ENCODE peak calls at places on chromosomes 1 and 21, in ten cellular contexts. Q, T, Z, U, K, J, N, B, S and E are unnamed samples.
A peak's percentile ranks its signal among the peaks of the same experiment; 100 is the strongest.

GRCh38 chr1:32706491-32706890 is 3.9 kb upstream of the SYNC start:
- DNase-seq in Q (no peak), T (no peak), Z (no peak), U (no peak), K (no peak), J (no peak), N (no peak), B (no peak), S (no peak), E (no peak)

GRCh38 chr1:29689372-29690030 is 453.2 kb downstream of the PTPRU start:
- DNase-seq in Q (no peak), T (no peak), Z (no peak), U (no peak), K (no peak), J (no peak), N (no peak), B (no peak), S (no peak), E (no peak)

GRCh38 chr21:36403713-36404112 is 18.5 kb downstream of the CHAF1B start:
- DNase-seq in Q (no peak), T (no peak), Z (no peak), U (no peak), K (no peak), J (no peak), N (no peak), B (no peak), S (no peak), E (no peak)

GRCh38 chr1:8663915-8664331 is 153.5 kb downstream of the RERE start:
- DNase-seq in Q (no peak), T (peak; percentile 54), Z (no peak), U (no peak), K (no peak), J (no peak), N (no peak), B (no peak), S (no peak), E (no peak)

GRCh38 chr1:204409111-204409510 is 2.5 kb downstream of the PPP1R15B start:
- DNase-seq in Q (no peak), T (no peak), Z (no peak), U (no peak), K (no peak), J (no peak), N (no peak), B (no peak), S (no peak), E (no peak)

GRCh38 chr1:14300991-14301703 is 297.3 kb upstream of the KAZN start:
- DNase-seq in Q (no peak), T (peak; percentile 4), Z (no peak), U (no peak), K (no peak), J (no peak), N (no peak), B (no peak), S (no peak), E (no peak)

GRCh38 chr1:244454412-244454811 is 2.7 kb upstream of the ADSS2 start:
- DNase-seq in Q (no peak), T (no peak), Z (no peak), U (no peak), K (no peak), J (no peak), N (no peak), B (no peak), S (no peak), E (no peak)

GRCh38 chr1:185720633-185721272 is 13.4 kb upstream of the HMCN1 start:
- DNase-seq in Q (peak; percentile 22), T (peak; percentile 80), Z (no peak), U (no peak), K (peak; percentile 58), J (no peak), N (peak; percentile 28), B (no peak), S (no peak), E (no peak)

GRCh38 chr1:205766038-205766437 is 9.2 kb downstream of the RAB29 start:
- DNase-seq in Q (peak; percentile 14), T (peak; percentile 21), Z (no peak), U (no peak), K (no peak), J (no peak), N (peak; percentile 34), B (no peak), S (no peak), E (no peak)

GRCh38 chr1:210647406-210648333 is 319.0 kb downstream of the HHAT start:
- DNase-seq in Q (peak; percentile 56), T (peak; percentile 43), Z (no peak), U (no peak), K (peak; percentile 38), J (no peak), N (no peak), B (no peak), S (no peak), E (no peak)

GRCh38 chr1:6198646-6199297 is 623 bp downstream of the RPL22 start:
- DNase-seq in Q (no peak), T (no peak), Z (no peak), U (no peak), K (peak; percentile 41), J (no peak), N (peak; percentile 14), B (no peak), S (no peak), E (no peak)

DNA sequence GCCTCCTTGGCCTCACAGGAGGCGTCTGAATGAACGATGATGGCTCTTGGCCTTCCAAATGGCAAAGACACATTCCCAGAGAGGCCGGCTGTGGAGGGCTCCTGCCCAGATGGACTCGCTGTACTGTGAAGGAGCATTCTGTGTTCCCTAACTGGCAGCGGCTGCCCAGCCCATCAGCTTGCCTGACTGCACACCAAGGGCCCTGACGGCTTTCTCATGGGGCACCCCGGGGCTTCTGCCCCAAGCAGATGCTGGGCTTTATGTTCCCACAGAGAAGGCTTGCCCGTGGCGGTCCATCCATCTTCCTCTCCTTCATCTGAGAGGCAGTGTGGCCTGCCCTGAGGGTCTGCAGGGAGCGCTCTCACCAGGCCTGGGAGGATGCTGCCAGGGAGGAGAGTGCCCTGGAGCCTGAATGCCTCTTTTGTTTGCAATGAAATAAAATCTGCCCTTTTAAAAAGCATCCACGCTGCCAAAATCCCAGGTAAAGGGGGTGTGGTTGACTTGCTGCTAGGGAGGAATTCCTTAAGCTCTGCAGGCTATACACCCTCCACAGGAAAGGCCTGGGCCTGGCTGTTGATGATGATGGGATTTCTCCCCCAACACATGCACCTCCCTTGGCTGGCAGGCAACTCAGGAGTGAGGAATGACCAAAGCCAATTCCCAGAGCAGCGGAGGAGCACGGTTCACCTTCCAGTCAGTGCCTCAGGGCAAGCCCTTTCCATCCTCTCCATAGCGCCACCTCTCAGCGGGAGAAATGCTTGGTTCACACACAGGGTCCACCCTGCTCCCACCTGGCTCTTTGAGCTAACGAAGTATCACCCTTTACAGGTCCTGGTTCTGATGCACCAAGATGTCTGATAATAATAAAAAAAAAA is 84.7 kb upstream of the SSX2IP start:
- DNase-seq in Q (no peak), T (no peak), Z (no peak), U (no peak), K (no peak), J (no peak), N (no peak), B (no peak), S (no peak), E (no peak)
- TF ChIP-seq CTCF in Q (no peak), T (no peak), Z (peak; percentile 49), U (no peak), K (no peak), J (no peak), N (no peak), B (no peak), S (no peak), E (no peak)

GRCh38 chr1:28579374-28579773 is 12.7 kb upstream of the RAB42 start:
- DNase-seq in Q (no peak), T (peak; percentile 19), Z (no peak), U (no peak), K (no peak), J (no peak), N (no peak), B (no peak), S (no peak), E (no peak)
- H3K4me3 ChIP-seq in Q (peak overlapping the region; percentile 96), T (peak overlapping the region; percentile 99), Z (peak overlapping the region; percentile 90), U (peak overlapping the region; percentile 74), K (peak overlapping the region; percentile 99), J (no peak overlapping the region), N (no peak overlapping the region), B (no peak overlapping the region), S (no peak overlapping the region), E (peak overlapping the region; percentile 64)

GRCh38 chr1:85025940-85026339 is 22.4 kb downstream of the MCOLN3 start:
- DNase-seq in Q (no peak), T (no peak), Z (no peak), U (no peak), K (no peak), J (no peak), N (no peak), B (no peak), S (no peak), E (no peak)

GRCh38 chr1:85027242-85027983 is 20.9 kb downstream of the MCOLN3 start:
- DNase-seq in Q (no peak), T (peak; percentile 16), Z (peak; percentile 24), U (no peak), K (no peak), J (no peak), N (no peak), B (peak; percentile 61), S (no peak), E (peak; percentile 13)

GRCh38 chr1:85022700-85023099 is 25.6 kb downstream of the MCOLN3 start:
- DNase-seq in Q (no peak), T (no peak), Z (no peak), U (no peak), K (no peak), J (no peak), N (no peak), B (no peak), S (no peak), E (no peak)

GRCh38 chr1:85019989-85020388 is 23.1 kb upstream of the MCOLN2 start:
- DNase-seq in Q (no peak), T (peak; percentile 92), Z (no peak), U (peak; percentile 89), K (no peak), J (no peak), N (no peak), B (no peak), S (no peak), E (no peak)

DNA sequence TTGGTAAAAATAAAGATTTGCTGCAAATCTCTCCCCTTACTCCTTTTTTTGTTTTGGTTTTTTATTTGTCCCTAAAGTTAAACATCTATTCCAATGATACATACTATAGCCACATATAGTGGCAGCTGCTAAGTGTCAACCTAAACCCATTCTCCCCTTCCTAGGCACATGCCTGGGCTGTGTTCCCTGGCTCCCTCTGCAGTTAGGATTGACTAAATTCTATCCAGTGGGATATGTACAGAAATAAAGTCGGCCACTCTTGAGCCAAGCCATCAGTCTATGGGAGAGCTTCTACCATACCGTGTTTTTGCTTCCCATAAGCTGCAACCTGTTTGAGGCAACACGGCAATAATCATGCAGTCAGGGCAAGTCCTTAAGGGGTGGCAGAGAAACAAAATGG is 23.6 kb downstream of the MCOLN3 start:
- DNase-seq in Q (no peak), T (no peak), Z (no peak), U (no peak), K (no peak), J (no peak), N (no peak), B (no peak), S (no peak), E (no peak)
- TF ChIP-seq CTCF in Q (no peak), T (no peak), Z (peak; percentile 55), U (no peak), K (no peak), J (no peak), N (no peak), B (no peak), S (no peak), E (no peak)

DNA sequence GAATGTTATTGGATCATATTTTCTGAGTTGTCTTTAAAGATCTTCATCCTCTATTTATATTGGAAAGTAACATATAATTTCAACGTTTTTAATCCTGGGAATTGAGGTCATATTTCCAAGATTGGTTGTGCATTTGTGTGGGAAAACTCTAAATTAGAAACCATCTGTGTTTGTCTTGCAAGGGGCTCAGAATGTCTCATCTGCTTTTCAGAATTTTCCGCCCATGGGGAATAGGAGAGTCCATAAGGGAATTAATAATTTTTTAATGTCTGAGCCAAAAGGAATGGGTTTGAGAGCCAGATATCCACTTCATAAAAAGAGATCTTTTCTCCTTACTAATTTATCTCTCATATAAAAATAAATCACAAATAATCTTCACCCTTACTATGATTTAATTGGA is 84.8 kb upstream of the MAP1LC3C start:
- DNase-seq in Q (no peak), T (no peak), Z (no peak), U (no peak), K (peak; percentile 4), J (no peak), N (no peak), B (no peak), S (no peak), E (no peak)
- H3K4me3 ChIP-seq in Q (no peak overlapping the region), T (no peak overlapping the region), Z (no peak overlapping the region), U (no peak overlapping the region), K (no peak overlapping the region), J (no peak overlapping the region), N (no peak overlapping the region), B (no peak overlapping the region), S (no peak overlapping the region), E (no peak overlapping the region)